ENCODE peak calls at places on chromosomes 6 and 20, in four cellular contexts. R is CD8-positive, alpha-beta T cell; M is brain microvascular endothelial cell; Y is dorsolateral prefrontal cortex. U is an unnamed sample.

GRCh38 chr20:8260837-8261241 is 128.8 kb downstream of the PLCB1 start:
- DNase-seq in R (no peak), M (no peak), Y (no peak), U (no peak)

GRCh38 chr6:169851641-169852503 is 100.5 kb downstream of the ERMARD start:
- DNase-seq in R (no peak), M (peak), Y (no peak), U (no peak)

GRCh38 chr6:15399651-15400470 is 154.0 kb downstream of the JARID2 start:
- DNase-seq in R (no peak), M (peak), Y (peak), U (peak)

GRCh38 chr6:133768656-133769295 is 120.1 kb upstream of the TCF21 start:
- DNase-seq in R (no peak), M (no peak), Y (no peak), U (peak)

GRCh38 chr20:24987244-24987643 is 5.3 kb downstream of the APMAP start:
- DNase-seq in R (no peak), M (no peak), Y (no peak), U (no peak)

GRCh38 chr20:10861619-10862018 is 187.8 kb upstream of the JAG1 start:
- DNase-seq in R (no peak), M (no peak), Y (no peak), U (no peak)

GRCh38 chr6:4853782-4854511 is 77.7 kb downstream of the CDYL start:
- DNase-seq in R (no peak), M (peak), Y (no peak), U (no peak)

GRCh38 chr6:161033667-161034066 is 42.1 kb downstream of the MAP3K4 start:
- DNase-seq in R (no peak), M (no peak), Y (no peak), U (peak)

GRCh38 chr6:40891131-40891530 is 147.9 kb downstream of the UNC5CL start:
- DNase-seq in R (no peak), M (no peak), Y (no peak), U (no peak)

GRCh38 chr20:56949318-56949717 is 317.1 kb downstream of the BMP7 start:
- DNase-seq in R (no peak), M (no peak), Y (no peak), U (no peak)

GRCh38 chr6:128204621-128205020 is 303.8 kb upstream of the THEMIS start:
- DNase-seq in R (no peak), M (no peak), Y (no peak), U (no peak)

GRCh38 chr20:45341579-45341938 is 6.7 kb downstream of the SDC4 start:
- DNase-seq in R (no peak), M (no peak), Y (no peak), U (peak)

GRCh38 chr6:56073761-56074160 is 173.6 kb downstream of the COL21A1 start:
- DNase-seq in R (no peak), M (no peak), Y (no peak), U (no peak)

GRCh38 chr6:35178932-35179832 is 34.6 kb upstream of the SCUBE3 start:
- DNase-seq in R (no peak), M (no peak), Y (no peak), U (no peak)

GRCh38 chr20:10023911-10024310 is 10.9 kb upstream of the ANKEF1 start:
- DNase-seq in R (no peak), M (no peak), Y (no peak), U (no peak)

GRCh38 chr20:3674447-3674846 is 7.4 kb downstream of the ADAM33 start:
- DNase-seq in R (no peak), M (no peak), Y (no peak), U (no peak)

GRCh38 chr20:63572788-63573738 is 976 bp downstream of the HELZ2 start:
- DNase-seq in R (no peak), M (no peak), Y (no peak), U (no peak)

GRCh38 chr20:3275064-3275935 is 36.3 kb upstream of the SLC4A11 start:
- DNase-seq in R (no peak), M (no peak), Y (no peak), U (no peak)

GRCh38 chr6:121110733-121111132 is 223.5 kb downstream of the TBC1D32 start:
- DNase-seq in R (no peak), M (no peak), Y (no peak), U (no peak)

GRCh38 chr20:11995750-11996567 is 78.3 kb downstream of the BTBD3 start:
- DNase-seq in R (no peak), M (no peak), Y (no peak), U (no peak)

GRCh38 chr6:113858605-113859348 is 1.6 kb downstream of the MARCKS start:
- DNase-seq in R (peak), M (peak), Y (peak), U (peak)

GRCh38 chr6:2949121-2949520 is 22.2 kb downstream of the SERPINB6 start:
- DNase-seq in R (no peak), M (no peak), Y (no peak), U (no peak)

DNA sequence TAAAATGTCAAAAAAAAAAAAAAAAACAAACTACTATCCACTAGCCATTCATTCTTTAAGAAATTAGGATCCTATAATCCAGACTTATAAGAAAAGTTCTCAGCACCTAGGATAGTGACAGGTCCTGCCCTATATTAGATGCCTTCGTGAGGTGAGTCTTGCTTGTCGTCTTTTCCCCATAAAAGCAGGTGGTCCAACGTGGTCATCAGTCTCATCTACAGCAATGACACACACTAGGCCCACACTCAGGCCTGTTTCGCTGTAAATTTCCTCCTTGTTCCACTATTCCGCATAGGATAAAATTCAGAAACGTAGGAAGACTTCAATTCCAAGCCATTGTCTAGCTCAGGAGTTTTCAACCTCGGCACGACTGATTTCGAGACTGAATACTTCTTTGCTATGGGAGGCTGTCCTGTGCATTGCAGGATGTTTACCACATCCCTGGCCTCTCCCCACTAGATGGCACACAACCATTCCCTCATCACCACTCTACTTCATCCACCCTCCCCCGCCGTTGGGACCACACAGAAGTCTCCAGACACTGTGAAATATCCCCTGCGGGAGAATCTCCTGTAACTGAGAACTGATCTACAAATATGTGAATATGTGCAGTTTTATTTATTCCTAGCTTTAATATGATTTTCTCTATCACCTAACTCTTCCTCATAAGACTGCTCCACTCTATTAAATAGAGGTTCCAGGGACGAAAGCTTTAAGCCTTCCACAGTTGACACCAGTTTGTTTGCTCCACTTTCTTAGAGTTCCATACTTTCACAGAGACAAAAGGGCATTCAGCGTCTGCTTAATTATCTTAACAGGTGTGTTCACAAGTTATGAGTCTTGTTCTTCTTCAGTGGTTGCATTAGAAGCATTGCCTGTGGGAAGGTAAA is 346.3 kb downstream of the BMP2 start:
- DNase-seq in R (no peak), M (peak), Y (peak), U (peak)
- TF ChIP-seq CTCF in R (no peak), M (peak), Y (peak), U (peak)

DNA sequence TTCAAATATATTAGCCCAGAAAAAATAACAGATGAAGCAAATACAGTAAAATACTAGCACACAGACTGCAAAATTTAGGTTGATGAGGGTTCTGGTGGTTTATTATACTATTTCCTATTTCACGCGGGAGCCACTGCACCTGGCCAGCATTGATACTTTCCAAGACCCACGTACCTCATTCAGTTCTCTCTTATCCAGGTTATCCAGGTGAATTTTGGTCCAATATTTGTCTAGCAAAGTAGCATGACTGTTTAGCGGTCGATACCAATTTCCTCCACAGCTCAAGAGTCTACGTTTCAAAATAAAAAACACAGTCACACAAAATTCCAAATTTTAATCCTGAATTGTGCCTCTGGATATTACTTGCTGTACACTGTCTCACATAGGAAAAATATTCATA is 34.8 kb downstream of the MDN1 start:
- DNase-seq in R (no peak), M (no peak), Y (no peak), U (no peak)
- H3K4me3 ChIP-seq in R (no peak), M (no peak), Y (no peak), U (no peak)

GRCh38 chr6:131911951-131912350 is 39.2 kb downstream of the CCN2 start:
- DNase-seq in R (no peak), M (no peak), Y (no peak), U (peak)

GRCh38 chr6:131914967-131915751 is 36.0 kb downstream of the CCN2 start:
- DNase-seq in R (peak), M (peak), Y (no peak), U (peak)

GRCh38 chr6:131916847-131917246 is 34.3 kb downstream of the CCN2 start:
- DNase-seq in R (no peak), M (no peak), Y (no peak), U (no peak)

GRCh38 chr6:131917318-131917717 is 33.9 kb downstream of the CCN2 start:
- DNase-seq in R (no peak), M (peak), Y (no peak), U (no peak)

DNA sequence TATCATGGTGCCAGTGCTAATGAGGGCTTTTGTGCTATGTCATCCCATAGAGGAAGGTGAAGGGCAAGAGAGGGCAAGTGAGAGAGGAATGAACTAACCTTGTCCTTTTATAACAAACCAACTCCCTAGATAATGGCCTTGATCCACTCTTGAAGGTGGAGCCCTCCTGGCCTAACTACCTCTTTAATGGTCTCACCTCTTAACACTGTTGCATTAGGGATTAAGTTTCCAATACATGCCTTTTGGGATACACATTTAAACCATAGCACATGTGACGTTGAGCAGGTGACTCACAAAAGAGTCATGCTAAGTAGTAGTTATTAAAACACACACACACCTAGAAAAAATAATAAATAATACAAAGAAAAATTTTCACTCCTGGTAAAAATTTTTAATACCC is 36.9 kb downstream of the CCN2 start:
- DNase-seq in R (no peak), M (peak), Y (no peak), U (no peak)
- TF ChIP-seq CTCF in R (no peak), M (no peak), Y (no peak), U (no peak)

GRCh38 chr6:17280138-17280537 is 1.0 kb upstream of the RBM24 start:
- DNase-seq in R (no peak), M (no peak), Y (no peak), U (peak)
- H3K4me3 ChIP-seq in R (no peak), M (peak), Y (peak), U (peak)